ENCODE peak calls at places on chromosomes 6 and 20, in ten cellular contexts. E, N, K, B, F, W, O, Z, G and X are unnamed samples. For H3K27me3, the result is how much of the 10 kb centered on the place peaks cover.

GRCh38 chr6:158653577-158654354 is 3.9 kb downstream of the SYTL3 start:
- DNase-seq in Z (no peak), B (no peak), W (peak), G (no peak), E (no peak), K (no peak), N (peak), F (peak), O (no peak), X (peak)

GRCh38 chr6:139448094-139448649 is 73.7 kb upstream of the CITED2 start:
- DNase-seq in Z (no peak), F (no peak), G (no peak), K (no peak), B (no peak), O (no peak), W (no peak), E (no peak), N (no peak), X (no peak)

GRCh38 chr20:407953-408842 is at the start of gene RBCK1:
- DNase-seq in Z (peak), W (peak), O (peak), G (peak), F (peak), B (peak), K (peak), E (peak), N (peak), X (peak)

GRCh38 chr6:68575765-68576439 is 59.2 kb upstream of the ADGRB3 start:
- DNase-seq in F (no peak), B (no peak), O (peak), K (no peak), N (no peak), G (no peak), E (no peak), Z (peak), W (peak), X (no peak)

GRCh38 chr20:62808211-62808865 is 3.7 kb downstream of the OGFR start:
- DNase-seq in F (peak), B (peak), G (peak), E (peak), N (peak), W (peak), K (peak), Z (peak), O (peak), X (peak)

GRCh38 chr6:108621117-108621516 is 60.4 kb downstream of the FOXO3 start:
- DNase-seq in W (no peak), B (no peak), G (no peak), F (peak), E (peak), K (peak), N (no peak), Z (no peak), O (peak), X (no peak)

GRCh38 chr20:49608752-49609670 is 41.1 kb upstream of the PTGIS start:
- DNase-seq in W (peak), K (no peak), F (peak), G (peak), B (peak), O (peak), Z (peak), N (peak), E (peak), X (peak)

GRCh38 chr20:45704969-45705637 is at the start of gene WFDC10B:
- DNase-seq in B (no peak), K (no peak), E (no peak), Z (no peak), N (no peak), O (no peak), F (peak), G (no peak), W (no peak), X (no peak)

GRCh38 chr6:39260953-39261352 is 31.7 kb upstream of the KCNK5 start:
- DNase-seq in F (no peak), O (no peak), G (no peak), K (no peak), N (no peak), B (no peak), W (no peak), Z (no peak), E (no peak), X (no peak)

GRCh38 chr6:134379086-134379485 is 61.2 kb upstream of the SGK1 start:
- DNase-seq in Z (no peak), F (peak), G (peak), O (peak), K (no peak), W (peak), E (no peak), N (peak), B (no peak), X (no peak)

GRCh38 chr6:167429353-167429752 is 104.5 kb downstream of the TTLL2 start:
- DNase-seq in O (no peak), E (no peak), Z (no peak), W (no peak), B (no peak), F (no peak), N (no peak), G (no peak), K (no peak), X (no peak)
- H3K27ac ChIP-seq in O (no peak), E (no peak), Z (no peak), W (no peak), B (no peak), F (no peak), N (no peak), G (no peak), K (no peak), X (no peak)

DNA sequence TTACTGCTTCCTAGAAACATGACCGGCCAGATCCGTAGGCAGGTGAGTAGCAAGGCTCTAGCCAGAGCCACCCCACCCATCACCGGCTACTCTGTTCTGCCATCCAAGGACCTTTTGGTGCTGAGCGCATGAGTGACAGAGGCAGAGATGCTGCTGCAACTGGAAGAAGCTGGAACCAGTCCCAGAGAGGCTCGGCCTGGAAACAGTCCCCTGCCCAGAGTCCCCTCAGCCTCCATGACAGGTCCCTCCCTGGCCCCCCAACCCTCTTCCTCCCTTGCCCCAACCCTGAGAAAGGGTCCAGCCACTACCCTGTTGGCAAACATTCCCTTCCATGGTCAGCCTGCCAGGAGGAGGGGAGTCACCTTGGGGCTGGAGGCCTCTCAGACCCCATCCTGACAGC is 31.9 kb downstream of the BPIFB4 start:
- DNase-seq in F (no peak), O (no peak), N (no peak), E (no peak), W (no peak), B (no peak), G (no peak), K (no peak), Z (no peak), X (no peak)
- H3K4me3 ChIP-seq in F (no peak), O (no peak), N (no peak), E (no peak), W (no peak), B (no peak), G (no peak), K (no peak), Z (no peak), X (no peak)

DNA sequence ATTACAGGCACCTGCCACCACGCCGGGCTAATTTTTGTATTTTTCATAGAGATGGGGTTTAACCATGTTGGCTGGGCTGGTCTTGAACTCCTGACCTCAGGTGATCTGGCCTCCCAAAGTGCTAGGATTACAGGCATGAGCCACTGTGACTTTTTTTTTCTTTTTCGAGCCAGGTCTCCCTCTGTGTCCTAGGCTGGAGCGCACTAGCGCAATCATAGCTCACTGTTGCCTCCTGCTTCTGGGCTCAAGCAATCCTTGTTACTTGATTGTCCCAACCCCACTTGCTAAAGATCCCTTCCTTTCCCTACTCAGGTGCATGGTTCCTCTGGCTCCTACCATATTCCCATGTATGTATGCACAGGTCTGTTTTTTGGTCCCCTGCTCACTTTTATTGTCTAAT is 27.4 kb upstream of the SMIM29 start:
- DNase-seq in F (no peak), E (no peak), O (no peak), G (no peak), B (no peak), W (no peak), N (no peak), Z (no peak), K (no peak), X (no peak)
- H3K27me3 ChIP-seq in F (under half), E (under half), O (under half), G (under half), B (under half), W (under half), N (under half), Z (under half), K (under half), X (under half)

DNA sequence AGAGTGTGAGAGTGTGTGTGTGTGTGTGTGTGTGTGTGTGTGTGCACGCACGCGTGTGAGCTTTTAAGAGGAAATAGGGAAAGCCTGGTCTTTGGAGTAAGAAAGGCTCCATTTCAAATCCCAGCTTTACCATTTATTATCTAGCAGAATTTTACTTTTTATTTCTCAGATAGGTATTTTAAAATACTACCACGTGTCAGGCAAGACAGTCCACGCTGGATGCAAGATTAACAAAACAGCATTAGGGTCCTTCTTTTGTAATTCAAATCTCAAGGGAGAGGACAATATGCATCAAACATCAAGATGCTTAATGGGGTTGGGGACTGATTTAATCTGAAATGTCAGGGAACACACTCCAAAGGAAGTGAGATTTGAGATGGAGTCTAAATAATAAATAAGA is 768.8 kb downstream of the PHF3 start:
- DNase-seq in O (no peak), G (no peak), F (no peak), B (no peak), W (no peak), N (no peak), Z (no peak), E (no peak), K (no peak), X (no peak)
- H3K27ac ChIP-seq in O (no peak), G (no peak), F (no peak), B (no peak), W (no peak), N (no peak), Z (no peak), E (no peak), K (no peak), X (no peak)

DNA sequence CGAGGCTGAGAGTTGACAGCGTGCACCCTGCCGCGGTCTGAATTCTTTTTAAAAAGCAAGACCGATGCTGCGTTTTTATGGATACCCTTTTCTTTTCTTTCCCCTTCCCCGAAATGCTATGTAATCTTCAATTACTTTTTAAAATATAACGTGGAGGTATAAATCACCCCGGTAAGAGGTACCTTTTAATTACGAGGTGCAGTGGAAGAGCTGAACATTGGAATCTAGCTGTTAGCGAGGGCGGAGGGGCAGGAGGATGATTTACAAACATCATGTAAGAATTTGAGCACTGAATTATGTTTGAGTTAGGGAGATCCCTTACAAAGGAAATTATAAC is 1.2 kb downstream of the EYA2 start:
- DNase-seq in Z (no peak), N (no peak), O (no peak), B (no peak), E (no peak), G (no peak), W (no peak), F (no peak), K (no peak), X (no peak)
- H3K4me3 ChIP-seq in Z (no peak), N (no peak), O (no peak), B (peak), E (no peak), G (no peak), W (peak), F (peak), K (peak), X (no peak)

GRCh38 chr6:169795196-169795595 is 43.8 kb downstream of the ERMARD start:
- DNase-seq in E (no peak), G (peak), O (no peak), F (no peak), Z (no peak), B (no peak), N (no peak), K (no peak), W (no peak), X (no peak)
- H3K27me3 ChIP-seq in E (under half), G (under half), O (under half), F (under half), Z (under half), B (under half), N (under half), K (under half), W (under half), X (under half)

GRCh38 chr6:156773476-156773875 is 3.7 kb upstream of the ARID1B start:
- DNase-seq in K (no peak), F (no peak), B (no peak), E (no peak), N (no peak), Z (no peak), G (no peak), W (no peak), O (no peak), X (no peak)
- H3K27ac ChIP-seq in K (no peak), F (no peak), B (peak), E (no peak), N (no peak), Z (peak), G (no peak), W (no peak), O (no peak), X (no peak)

GRCh38 chr6:157225575-157225995 is 97.7 kb downstream of the TMEM242 start:
- DNase-seq in K (no peak), N (no peak), B (no peak), O (no peak), E (no peak), G (no peak), Z (peak), F (no peak), W (no peak), X (no peak)
- H3K4me3 ChIP-seq in K (no peak), N (no peak), B (no peak), O (no peak), E (no peak), G (no peak), Z (no peak), F (no peak), W (no peak), X (no peak)

GRCh38 chr6:1610497-1611321 is 994 bp downstream of the FOXC1 start:
- DNase-seq in N (no peak), E (peak), G (no peak), Z (no peak), O (peak), K (no peak), B (no peak), W (no peak), F (no peak), X (peak)
- H3K27me3 ChIP-seq in N (under half), E (under half), G (under half), Z (under half), O (under half), K (under half), B (under half), W (half or more), F (half or more), X (under half)